ENCODE peak calls at places on chromosomes 7 and 10, in five cellular contexts. R, O, W, Z and M are unnamed samples.
A peak's percentile ranks its signal among the peaks of the same experiment; 100 is the strongest.

GRCh38 chr7:48045205-48045765 is 9.9 kb downstream of the C7orf57 start:
- DNase-seq in R (no peak), O (no peak), W (no peak), Z (no peak), M (no peak)

GRCh38 chr7:106731637-106732036 is 70.7 kb upstream of the CCDC71L start:
- DNase-seq in R (no peak), O (no peak), W (no peak), Z (no peak), M (no peak)

GRCh38 chr7:76997381-76998262 is 34.5 kb downstream of the SPDYE17 start:
- DNase-seq in R (no peak), O (peak; percentile 22), W (no peak), Z (peak; percentile 71), M (no peak)

GRCh38 chr7:91266931-91267557 is 2.8 kb downstream of the FZD1 start:
- DNase-seq in R (no peak), O (peak; percentile 16), W (no peak), Z (no peak), M (no peak)

GRCh38 chr10:113266152-113266551 is 286.7 kb upstream of the HABP2 start:
- DNase-seq in R (no peak), O (no peak), W (no peak), Z (no peak), M (no peak)

GRCh38 chr7:1675036-1675671 is 5.1 kb downstream of the ELFN1 start:
- DNase-seq in R (no peak), O (no peak), W (no peak), Z (peak; percentile 57), M (no peak)

GRCh38 chr7:151249732-151250072 is 1.2 kb upstream of the SMARCD3 start:
- DNase-seq in R (no peak), O (peak; percentile 78), W (no peak), Z (no peak), M (no peak)

GRCh38 chr7:81611040-81611439 is 158.8 kb downstream of the HGF start:
- DNase-seq in R (no peak), O (no peak), W (no peak), Z (no peak), M (no peak)

GRCh38 chr7:25579688-25580075 is 351.4 kb upstream of the NPVF start:
- DNase-seq in R (no peak), O (no peak), W (no peak), Z (no peak), M (no peak)

GRCh38 chr7:158572000-158572828 is 15.4 kb downstream of the PTPRN2 start:
- DNase-seq in R (no peak), O (no peak), W (no peak), Z (no peak), M (no peak)

GRCh38 chr10:76559889-76560215 is 1077.8 kb downstream of the KCNMA1 start:
- DNase-seq in R (no peak), O (no peak), W (no peak), Z (no peak), M (no peak)

GRCh38 chr10:68440898-68441297 is 30.9 kb downstream of the DNA2 start:
- DNase-seq in R (no peak), O (no peak), W (no peak), Z (no peak), M (no peak)

GRCh38 chr10:67306588-67307205 is 380.9 kb downstream of the LRRTM3 start:
- DNase-seq in R (no peak), O (peak; percentile 8), W (no peak), Z (no peak), M (peak; percentile 7)

GRCh38 chr10:14485986-14486385 is 155.3 kb upstream of the FRMD4A start:
- DNase-seq in R (no peak), O (no peak), W (no peak), Z (no peak), M (no peak)

GRCh38 chr7:17301491-17302101 is 3.1 kb downstream of the AHR start:
- DNase-seq in R (no peak), O (no peak), W (peak; percentile 62), Z (no peak), M (no peak)

GRCh38 chr7:138864667-138865066 is 66.7 kb upstream of the ATP6V0A4 start:
- DNase-seq in R (no peak), O (peak; percentile 51), W (no peak), Z (no peak), M (no peak)

GRCh38 chr10:18486444-18486843 is 164.9 kb downstream of the NSUN6 start:
- DNase-seq in R (no peak), O (no peak), W (no peak), Z (no peak), M (no peak)

GRCh38 chr7:158924956-158925355 is 68.6 kb downstream of the DYNC2I1 start:
- DNase-seq in R (no peak), O (peak; percentile 56), W (no peak), Z (no peak), M (no peak)

GRCh38 chr10:43203491-43204393 is 63.1 kb downstream of the RASGEF1A start:
- DNase-seq in R (no peak), O (no peak), W (peak; percentile 11), Z (no peak), M (no peak)

GRCh38 chr7:123624527-123625183 is 23.0 kb downstream of the ASB15 start:
- DNase-seq in R (no peak), O (peak; percentile 14), W (peak; percentile 58), Z (no peak), M (peak; percentile 43)

GRCh38 chr10:58266826-58267712 is 625 bp downstream of the IPMK start:
- DNase-seq in R (peak; percentile 34), O (peak; percentile 16), W (peak; percentile 25), Z (peak; percentile 86), M (no peak)

GRCh38 chr10:91210435-91210834 is 10.0 kb upstream of the PCGF5 start:
- DNase-seq in R (no peak), O (no peak), W (no peak), Z (no peak), M (no peak)

GRCh38 chr7:45180084-45180986 is 22.7 kb downstream of the RAMP3 start:
- DNase-seq in R (no peak), O (no peak), W (no peak), Z (peak; percentile 66), M (no peak)

GRCh38 chr10:95906675-95907453 is 911 bp upstream of the CC2D2B start:
- DNase-seq in R (peak; percentile 12), O (peak; percentile 63), W (peak; percentile 38), Z (peak; percentile 75), M (peak; percentile 21)

GRCh38 chr10:24938525-24938924 is 13.9 kb downstream of the PRTFDC1 start:
- DNase-seq in R (no peak), O (no peak), W (no peak), Z (no peak), M (no peak)

GRCh38 chr7:42603496-42603895 is 308.4 kb downstream of the C7orf25 start:
- DNase-seq in R (no peak), O (no peak), W (no peak), Z (no peak), M (no peak)

GRCh38 chr7:128974241-128974934 is 36.7 kb downstream of the IRF5 start:
- DNase-seq in R (no peak), O (no peak), W (no peak), Z (no peak), M (no peak)

GRCh38 chr7:127876393-127876792 is 154.8 kb downstream of the LRRC4 start:
- DNase-seq in R (no peak), O (peak; percentile 43), W (no peak), Z (no peak), M (no peak)

GRCh38 chr10:104321716-104322415 is 16.4 kb downstream of the ITPRIP start:
- DNase-seq in R (no peak), O (no peak), W (no peak), Z (no peak), M (no peak)

GRCh38 chr10:69786791-69787190 is 14.9 kb upstream of the COL13A1 start:
- DNase-seq in R (no peak), O (peak; percentile 69), W (no peak), Z (no peak), M (no peak)

GRCh38 chr7:16078076-16078952 is 343.0 kb downstream of the CRPPA start:
- DNase-seq in R (no peak), O (peak; percentile 33), W (peak; percentile 6), Z (no peak), M (no peak)

GRCh38 chr7:150685219-150686029 is at the start of gene GIMAP2:
- DNase-seq in R (no peak), O (peak; percentile 34), W (peak; percentile 55), Z (no peak), M (peak; percentile 59)

GRCh38 chr10:58153751-58154150 is 113.9 kb downstream of the IPMK start:
- DNase-seq in R (no peak), O (no peak), W (no peak), Z (no peak), M (no peak)

GRCh38 chr10:35933940-35934636 is 292.0 kb upstream of the FZD8 start:
- DNase-seq in R (no peak), O (no peak), W (no peak), Z (no peak), M (no peak)

GRCh38 chr7:69781412-69781846 is 183.2 kb downstream of the AUTS2 start:
- DNase-seq in R (no peak), O (peak; percentile 53), W (no peak), Z (no peak), M (no peak)

GRCh38 chr7:42023216-42023724 is 213.7 kb downstream of the GLI3 start:
- DNase-seq in R (no peak), O (no peak), W (no peak), Z (no peak), M (no peak)

GRCh38 chr7:108613147-108613948 is 43.7 kb downstream of the DNAJB9 start:
- DNase-seq in R (no peak), O (peak; percentile 40), W (no peak), Z (no peak), M (peak; percentile 8)

GRCh38 chr10:71266147-71266917 is 52.7 kb upstream of the SLC29A3 start:
- DNase-seq in R (peak; percentile 63), O (peak; percentile 48), W (no peak), Z (no peak), M (no peak)

GRCh38 chr7:37083311-37084096 is 359.2 kb upstream of the AOAH start:
- DNase-seq in R (peak; percentile 15), O (peak; percentile 75), W (no peak), Z (no peak), M (no peak)